ENCODE peak calls at places on chromosomes 4 and X, in six cellular contexts. I, W, Z, N, A and K are unnamed samples.

GRCh38 chrX:68440940-68441339 is 7.6 kb upstream of the OPHN1 start:
- DNase-seq in I (peak; percentile 84), A (no peak), W (no peak), N (peak; percentile 63), Z (no peak), K (peak; percentile 92)

GRCh38 chr4:177484613-177485021 is 42.4 kb upstream of the AGA start:
- DNase-seq in Z (no peak), A (peak; percentile 50), N (peak; percentile 98), W (no peak), I (no peak), K (no peak)

GRCh38 chr4:108342325-108342986 is 173.7 kb upstream of the LEF1 start:
- DNase-seq in W (no peak), Z (peak; percentile 19), N (no peak), I (no peak), A (no peak), K (no peak)

GRCh38 chr4:188387134-188387791 is 248.0 kb downstream of the TRIML1 start:
- DNase-seq in N (peak; percentile 12), A (peak; percentile 83), Z (no peak), W (no peak), I (no peak), K (peak; percentile 13)

GRCh38 chr4:7411896-7412585 is 22.7 kb downstream of the PSAPL1 start:
- DNase-seq in I (no peak), W (peak; percentile 20), Z (no peak), N (no peak), A (no peak), K (no peak)

GRCh38 chrX:10725071-10725470 is 104.7 kb upstream of the MID1 start:
- DNase-seq in A (peak; percentile 28), W (no peak), Z (no peak), N (no peak), I (no peak), K (no peak)

GRCh38 chrX:122565952-122566351 is 618.1 kb upstream of the GRIA3 start:
- DNase-seq in W (no peak), Z (no peak), N (peak; percentile 98), I (no peak), A (peak; percentile 26), K (peak; percentile 90)

GRCh38 chr4:18297684-18298083 is 276.1 kb upstream of the LCORL start:
- DNase-seq in I (no peak), Z (no peak), A (no peak), N (no peak), W (no peak), K (no peak)

GRCh38 chr4:75779059-75779757 is 54.8 kb downstream of the USO1 start:
- DNase-seq in Z (no peak), A (no peak), N (no peak), W (no peak), I (no peak), K (no peak)

GRCh38 chr4:28006021-28006420 is 1145.4 kb downstream of the STIM2 start:
- DNase-seq in A (no peak), N (no peak), I (no peak), W (no peak), Z (no peak), K (no peak)

GRCh38 chrX:97616883-97617510 is 733.3 kb downstream of the RPA4 start:
- DNase-seq in N (peak; percentile 71), Z (no peak), I (no peak), A (peak; percentile 16), W (no peak), K (no peak)

GRCh38 chr4:172547724-172548123 is 620.9 kb upstream of the GALNT7 start:
- DNase-seq in W (no peak), A (no peak), I (no peak), N (no peak), Z (no peak), K (no peak)

GRCh38 chr4:140070369-140070768 is 83.6 kb downstream of the MAML3 start:
- DNase-seq in N (no peak), I (no peak), W (no peak), Z (no peak), A (no peak), K (no peak)

GRCh38 chrX:56729152-56729557 is at the start of gene NBDY:
- DNase-seq in W (peak; percentile 75), I (peak; percentile 35), N (peak; percentile 56), Z (peak; percentile 33), A (peak; percentile 72), K (peak; percentile 43)

GRCh38 chr4:48339642-48340041 is 1.7 kb upstream of the SLAIN2 start:
- DNase-seq in N (no peak), I (no peak), Z (no peak), A (no peak), W (no peak), K (no peak)
- H3K27ac ChIP-seq in N (peak overlapping the region; percentile 95), I (no peak overlapping the region), Z (peak overlapping the region; percentile 94), A (no peak overlapping the region), W (no peak overlapping the region), K (peak overlapping the region; percentile 95)

DNA sequence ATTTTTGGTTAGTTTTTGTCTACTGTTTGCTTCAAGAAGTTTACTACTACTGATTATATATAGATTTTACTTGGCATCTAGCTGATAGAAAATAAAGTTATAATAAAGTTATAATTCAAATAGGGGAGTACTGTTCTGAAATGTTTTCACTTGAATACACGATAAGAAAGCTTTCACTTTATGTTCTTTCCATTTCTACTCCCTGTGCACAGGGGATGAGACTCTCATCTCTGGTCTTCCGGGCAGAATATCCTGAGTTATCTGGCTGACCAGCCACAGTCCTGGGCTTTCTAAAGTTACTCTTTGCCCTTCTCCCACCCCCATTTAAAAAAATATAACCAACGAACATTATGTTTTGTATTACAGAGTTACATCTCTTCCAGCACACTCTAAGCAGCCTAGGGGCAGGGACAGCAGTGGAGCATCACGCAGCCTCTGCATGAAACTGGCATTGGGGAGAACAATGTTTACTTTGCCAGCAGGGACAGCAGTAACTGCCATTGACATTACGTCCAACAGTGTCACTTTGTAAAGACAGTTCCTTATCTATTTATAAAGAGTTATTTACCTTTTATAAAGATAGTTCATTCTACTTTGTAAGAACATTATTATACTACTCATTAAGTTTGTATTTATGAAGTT is 64.3 kb downstream of the METTL14 start:
- DNase-seq in W (no peak), I (no peak), Z (no peak), N (no peak), A (no peak), K (no peak)
- H3K27ac ChIP-seq in W (no peak overlapping the region), I (no peak overlapping the region), Z (no peak overlapping the region), N (no peak overlapping the region), A (no peak overlapping the region), K (no peak overlapping the region)

GRCh38 chrX:17035111-17035510 is 88.7 kb downstream of the REPS2 start:
- DNase-seq in N (no peak), A (no peak), W (no peak), I (no peak), Z (no peak), K (no peak)

GRCh38 chrX:17031827-17032226 is 85.4 kb downstream of the REPS2 start:
- DNase-seq in N (no peak), A (no peak), Z (no peak), I (no peak), W (no peak), K (no peak)

GRCh38 chrX:17030580-17031285 is 84.3 kb downstream of the REPS2 start:
- DNase-seq in W (no peak), I (no peak), Z (no peak), N (peak; percentile 81), A (no peak), K (no peak)

GRCh38 chrX:17032351-17032750 is 85.9 kb downstream of the REPS2 start:
- DNase-seq in A (no peak), W (no peak), I (peak; percentile 44), N (peak; percentile 97), Z (no peak), K (peak; percentile 31)

GRCh38 chrX:17033225-17033624 is 86.8 kb downstream of the REPS2 start:
- DNase-seq in W (no peak), N (no peak), I (no peak), Z (no peak), A (no peak), K (peak; percentile 48)
- H3K27ac ChIP-seq in W (no peak overlapping the region), N (no peak overlapping the region), I (no peak overlapping the region), Z (no peak overlapping the region), A (no peak overlapping the region), K (peak overlapping the region; percentile 30)

GRCh38 chr4:133178960-133179359 is 29.9 kb downstream of the PCDH10 start:
- DNase-seq in A (no peak), I (no peak), W (no peak), N (peak; percentile 71), Z (no peak), K (no peak)
- H3K27ac ChIP-seq in A (no peak overlapping the region), I (no peak overlapping the region), W (no peak overlapping the region), N (no peak overlapping the region), Z (no peak overlapping the region), K (no peak overlapping the region)

GRCh38 chr4:153497988-153498967 is 32.1 kb downstream of the TMEM131L start:
- DNase-seq in I (no peak), A (peak; percentile 60), Z (no peak), W (no peak), N (peak; percentile 88), K (peak; percentile 37)
- H3K27ac ChIP-seq in I (peak overlapping the region; percentile 17), A (no peak overlapping the region), Z (no peak overlapping the region), W (peak overlapping the region; percentile 52), N (peak overlapping the region; percentile 63), K (peak overlapping the region; percentile 34)

GRCh38 chrX:50770702-50771101 is 43.3 kb downstream of the SHROOM4 start:
- DNase-seq in A (peak; percentile 47), N (peak; percentile 37), I (no peak), Z (no peak), W (peak; percentile 44), K (no peak)

GRCh38 chrX:50765986-50766385 is 48.0 kb downstream of the SHROOM4 start:
- DNase-seq in A (no peak), Z (no peak), W (no peak), I (no peak), N (no peak), K (no peak)

GRCh38 chrX:50768801-50769200 is 45.2 kb downstream of the SHROOM4 start:
- DNase-seq in W (no peak), N (no peak), I (no peak), Z (no peak), A (no peak), K (no peak)

DNA sequence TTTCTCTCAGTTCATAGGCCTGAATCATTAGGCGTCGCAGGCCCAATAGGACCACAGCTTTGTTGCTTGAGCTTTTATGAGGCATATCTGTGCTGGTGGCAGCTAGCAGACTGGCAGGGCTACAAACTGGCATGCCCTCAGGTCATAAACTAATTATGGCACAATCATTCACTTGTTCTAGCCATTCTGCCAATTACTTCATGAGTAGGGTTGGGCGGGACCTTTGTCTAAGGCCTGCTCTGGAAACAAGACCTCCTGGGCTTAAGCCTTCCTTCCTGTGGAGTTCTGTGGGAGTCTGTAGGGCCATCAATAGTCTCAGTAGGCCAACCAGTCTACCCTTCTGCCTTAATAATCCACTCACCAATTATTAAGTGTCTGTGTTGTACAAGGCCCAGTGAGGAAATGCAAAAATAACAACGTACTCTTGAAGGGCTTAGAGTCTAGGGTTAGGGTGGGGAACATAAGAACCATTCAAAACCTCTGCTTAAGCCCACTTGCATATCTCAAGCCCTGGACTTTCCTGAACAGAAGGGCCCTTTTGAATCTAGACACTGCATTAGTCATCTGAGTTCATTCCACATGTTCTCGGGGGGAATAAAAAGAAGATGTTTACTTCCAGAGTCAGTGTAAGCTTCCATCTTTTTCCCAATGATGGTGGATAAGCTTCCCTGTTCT is 44.5 kb downstream of the SHROOM4 start:
- DNase-seq in Z (no peak), N (peak; percentile 5), W (no peak), A (no peak), I (no peak), K (no peak)
- H3K27ac ChIP-seq in Z (no peak overlapping the region), N (no peak overlapping the region), W (no peak overlapping the region), A (no peak overlapping the region), I (no peak overlapping the region), K (no peak overlapping the region)